ENCODE peak calls at places on chromosome 2, in four cellular contexts. One of them, this sample, is unnamed.

GRCh38 chr2:179422037-179422643 is 157.5 kb upstream of the SESTD1 start:
- DNase-seq in GM03348: peak; percentile 44
- DNase-seq in HEK293T: peak; percentile 56
- DNase-seq in stomach: peak; percentile 80
- DNase-seq in this sample: peak; percentile 33

GRCh38 chr2:63613391-63613901 is 24.7 kb downstream of the MDH1 start:
- DNase-seq in GM03348: peak; percentile 9
- DNase-seq in HEK293T: no peak
- DNase-seq in stomach: no peak
- DNase-seq in this sample: no peak

GRCh38 chr2:47602996-47603395 is 179.9 kb upstream of the MSH6 start:
- DNase-seq in GM03348: no peak
- DNase-seq in HEK293T: no peak
- DNase-seq in stomach: no peak
- DNase-seq in this sample: peak; percentile 8

GRCh38 chr2:64551851-64552250 is 27.7 kb downstream of the AFTPH start:
- DNase-seq in GM03348: no peak
- DNase-seq in HEK293T: no peak
- DNase-seq in stomach: no peak
- DNase-seq in this sample: no peak

GRCh38 chr2:112183327-112184025 is 45.3 kb downstream of the FBLN7 start:
- DNase-seq in GM03348: no peak
- DNase-seq in HEK293T: no peak
- DNase-seq in stomach: no peak
- DNase-seq in this sample: no peak

GRCh38 chr2:160372585-160372984 is 121.0 kb downstream of the RBMS1 start:
- DNase-seq in GM03348: no peak
- DNase-seq in HEK293T: no peak
- DNase-seq in stomach: no peak
- DNase-seq in this sample: no peak

GRCh38 chr2:231545105-231545902 is 15.1 kb upstream of the NMUR1 start:
- DNase-seq in GM03348: peak; percentile 15
- DNase-seq in HEK293T: no peak
- DNase-seq in stomach: peak; percentile 50
- DNase-seq in this sample: no peak

GRCh38 chr2:10335046-10335840 is 32.5 kb downstream of the HPCAL1 start:
- DNase-seq in GM03348: no peak
- DNase-seq in HEK293T: no peak
- DNase-seq in stomach: no peak
- DNase-seq in this sample: no peak